ENCODE peak calls at places on chromosomes 2 and 18, in ten cellular contexts. O is fibroblast of lung; X is SK-N-SH; S is colonic mucosa; H is psoas muscle; N is left lung; G is left ventricle myocardium inferior; T is RWPE2; Y is mesendoderm; Q is effector memory CD4-positive, alpha-beta T cell. R is an unnamed sample.

GRCh38 chr18:31424383-31424988 is 23.1 kb upstream of the DSG3 start:
- DNase-seq in T (no peak), H (no peak), X (peak; percentile 16), O (peak; percentile 24), G (no peak), N (no peak), Y (peak; percentile 77), S (peak; percentile 57), Q (no peak), R (peak; percentile 36)

GRCh38 chr2:235416816-235417499 is 76.9 kb upstream of the AGAP1 start:
- DNase-seq in T (no peak), N (no peak), G (no peak), Q (no peak), X (no peak), S (no peak), O (peak; percentile 35), H (no peak), Y (peak; percentile 37), R (no peak)

GRCh38 chr2:234074751-234075520 is 24.4 kb downstream of the SPP2 start:
- DNase-seq in S (no peak), X (no peak), N (no peak), O (peak; percentile 6), H (no peak), T (no peak), Y (no peak), G (no peak), Q (no peak), R (no peak)

GRCh38 chr2:218260742-218261423 is at the start of gene GPBAR1:
- DNase-seq in Q (no peak), Y (peak; percentile 71), X (no peak), S (no peak), T (no peak), G (peak; percentile 61), O (no peak), N (no peak), H (peak; percentile 52), R (peak; percentile 88)

GRCh38 chr18:32530947-32531651 is 60.4 kb upstream of the GAREM1 start:
- DNase-seq in X (no peak), Q (no peak), N (no peak), G (no peak), T (no peak), Y (no peak), S (peak; percentile 37), O (peak; percentile 43), H (no peak), R (no peak)

GRCh38 chr2:75224636-75225094 is 25.3 kb upstream of the TACR1 start:
- DNase-seq in Q (no peak), X (peak; percentile 28), S (no peak), H (no peak), Y (no peak), N (no peak), T (no peak), O (peak; percentile 8), G (no peak), R (no peak)

GRCh38 chr2:241931084-241931975 is 61.8 kb downstream of the RTP5 start:
- DNase-seq in T (peak; percentile 57), S (no peak), Q (no peak), O (no peak), X (no peak), H (no peak), Y (no peak), N (peak; percentile 67), G (no peak), R (no peak)

GRCh38 chr2:100703213-100703612 is 116.7 kb upstream of the NPAS2 start:
- DNase-seq in T (no peak), S (no peak), N (no peak), H (no peak), G (no peak), O (peak; percentile 6), Y (no peak), Q (no peak), X (no peak), R (no peak)

GRCh38 chr2:70990216-70990615 is 4.5 kb downstream of the TEX261 start:
- DNase-seq in X (no peak), S (no peak), H (no peak), O (no peak), N (no peak), Y (no peak), Q (no peak), G (no peak), T (no peak), R (peak; percentile 4)
- H3K36me3 ChIP-seq in X (peaks cover 5% of the 10 kb centered on the region), S (peaks cover 5% of the 10 kb centered on the region), H (peaks cover 3% of the 10 kb centered on the region), O (peaks cover 12% of the 10 kb centered on the region), N (peaks cover 67% of the 10 kb centered on the region), Y (no peaks in the 10 kb centered on the region), Q (peaks cover 54% of the 10 kb centered on the region), G (peaks cover 62% of the 10 kb centered on the region), T (peaks cover 55% of the 10 kb centered on the region), R (peaks cover 5% of the 10 kb centered on the region)

DNA sequence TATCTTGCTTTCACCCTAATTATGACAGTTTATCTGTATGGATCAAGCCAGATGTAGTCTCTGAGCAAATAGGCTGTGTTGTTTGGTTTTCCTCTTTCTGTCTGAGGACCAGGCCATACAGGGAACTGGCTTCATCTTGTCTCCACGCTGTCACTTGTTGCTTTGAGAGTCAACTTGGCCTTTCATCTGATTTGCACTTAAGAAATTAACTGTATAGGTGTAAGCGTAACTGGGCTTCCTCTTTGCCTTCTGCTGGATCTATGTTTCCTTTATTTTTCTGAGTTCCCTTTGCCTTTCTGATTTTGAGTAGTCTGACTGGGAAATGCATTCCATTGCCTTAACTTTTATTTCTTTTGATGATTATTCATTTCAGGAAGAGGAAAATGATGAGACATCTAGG is 17.3 kb downstream of the PTCD3 start:
- DNase-seq in Y (no peak), S (no peak), G (no peak), T (no peak), O (no peak), N (no peak), X (no peak), Q (no peak), H (no peak), R (no peak)
- H3K27me3 ChIP-seq in Y (no peaks in the 10 kb centered on the region), S (no peaks in the 10 kb centered on the region), G (no peaks in the 10 kb centered on the region), T (no peaks in the 10 kb centered on the region), O (no peaks in the 10 kb centered on the region), N (no peaks in the 10 kb centered on the region), X (no peaks in the 10 kb centered on the region), Q (no peaks in the 10 kb centered on the region), H (no peaks in the 10 kb centered on the region), R (no peaks in the 10 kb centered on the region)

DNA sequence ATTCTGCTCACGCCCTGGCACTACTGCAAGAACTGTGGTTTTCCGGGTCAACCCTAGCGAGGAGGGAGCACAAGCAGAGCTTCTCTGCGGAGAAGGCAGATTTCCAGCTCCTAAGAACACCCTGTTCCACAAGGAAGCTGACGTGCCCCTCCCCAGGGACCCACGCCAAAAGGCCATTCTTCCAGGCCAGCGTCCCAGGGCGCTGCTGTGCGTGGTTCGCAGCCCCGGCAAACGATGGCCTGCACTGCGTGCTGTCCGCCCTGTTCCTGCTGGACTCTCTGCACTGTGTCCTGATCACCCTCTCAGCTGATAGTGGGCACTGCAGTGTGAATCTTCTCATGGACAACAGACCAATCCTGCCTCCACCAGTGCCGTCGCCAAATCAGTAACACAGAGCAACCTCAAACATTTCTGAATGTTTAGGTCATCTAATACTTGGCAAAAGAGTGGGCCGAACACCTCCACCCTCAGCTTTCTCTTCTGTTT is 49.1 kb downstream of the ADI1 start:
- DNase-seq in S (no peak), Q (no peak), T (no peak), H (peak; percentile 84), N (peak; percentile 84), O (peak; percentile 98), G (peak; percentile 87), X (no peak), Y (no peak), R (no peak)
- H3K4me3 ChIP-seq in S (no peak overlapping the region), Q (no peak overlapping the region), T (no peak overlapping the region), H (peak overlapping the region; percentile 42), N (no peak overlapping the region), O (no peak overlapping the region), G (peak overlapping the region; percentile 2), X (no peak overlapping the region), Y (no peak overlapping the region), R (no peak overlapping the region)

DNA sequence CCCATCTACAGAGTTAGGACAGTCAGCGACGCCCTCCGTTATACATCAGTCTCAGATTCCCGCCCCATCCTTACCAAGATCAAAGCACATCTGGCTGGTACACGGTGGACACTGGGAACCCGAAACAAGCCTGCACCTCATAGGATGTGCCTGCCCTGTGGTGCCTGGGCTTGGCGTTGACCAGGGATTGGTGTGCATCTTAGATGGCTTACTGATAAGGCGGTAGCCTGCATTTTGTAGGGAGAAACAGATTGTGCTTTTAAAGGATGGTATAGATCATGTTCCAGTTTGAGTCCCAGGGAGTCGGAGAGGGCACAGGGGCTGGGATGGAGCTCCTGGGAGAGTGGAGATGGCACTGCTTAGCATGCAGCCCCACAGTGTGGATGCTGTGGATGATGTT is 108.0 kb downstream of the EML6 start:
- DNase-seq in T (no peak), X (no peak), G (no peak), O (no peak), Y (no peak), S (no peak), N (no peak), H (no peak), Q (no peak), R (no peak)
- H3K36me3 ChIP-seq in T (no peaks in the 10 kb centered on the region), X (no peaks in the 10 kb centered on the region), G (no peaks in the 10 kb centered on the region), O (no peaks in the 10 kb centered on the region), Y (no peaks in the 10 kb centered on the region), S (no peaks in the 10 kb centered on the region), N (no peaks in the 10 kb centered on the region), H (no peaks in the 10 kb centered on the region), Q (no peaks in the 10 kb centered on the region), R (no peaks in the 10 kb centered on the region)

DNA sequence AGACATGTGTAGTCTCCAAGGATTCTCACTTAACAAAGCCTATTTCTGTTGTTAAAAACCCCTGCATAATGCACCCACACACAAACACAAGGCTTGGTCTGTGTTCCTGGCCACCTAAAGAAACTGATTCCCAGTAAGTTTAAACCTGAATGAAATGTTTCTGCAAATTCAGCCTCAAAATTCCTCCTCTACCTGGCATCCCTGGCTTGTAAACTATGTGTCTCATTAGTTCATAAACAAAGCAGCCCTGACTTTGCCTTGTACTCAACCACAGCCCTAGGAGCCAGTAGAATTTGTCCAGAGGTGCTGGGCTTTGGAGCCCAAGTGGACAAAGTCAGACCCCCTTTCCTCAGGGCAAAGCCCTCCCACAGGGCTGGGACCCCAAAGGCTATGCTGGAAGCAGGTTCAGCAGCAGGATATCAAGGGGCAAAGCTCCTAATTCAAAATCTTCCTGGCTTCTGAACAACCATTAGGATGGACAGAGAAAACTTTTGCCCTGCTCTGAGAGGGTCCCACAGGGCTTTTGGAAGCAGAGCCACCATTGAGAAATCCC is 2.6 kb upstream of the HOXD13 start:
- DNase-seq in H (no peak), O (no peak), T (no peak), Y (no peak), S (no peak), G (no peak), Q (no peak), X (no peak), N (no peak), R (no peak)
- H3K27me3 ChIP-seq in H (peaks cover 61% of the 10 kb centered on the region), O (peaks cover 86% of the 10 kb centered on the region), T (peaks cover 97% of the 10 kb centered on the region), Y (peaks cover 80% of the 10 kb centered on the region), S (peaks cover 99% of the 10 kb centered on the region), G (peaks cover 100% of the 10 kb centered on the region), Q (peaks cover 92% of the 10 kb centered on the region), X (peaks cover 95% of the 10 kb centered on the region), N (peaks cover 100% of the 10 kb centered on the region), R (peaks cover 95% of the 10 kb centered on the region)

GRCh38 chr2:51028829-51029228 is 3.1 kb downstream of the NRXN1 start:
- DNase-seq in H (no peak), Y (peak; percentile 16), X (no peak), O (peak; percentile 3), T (no peak), S (no peak), G (no peak), Q (no peak), N (no peak), R (no peak)
- H3K4me3 ChIP-seq in H (no peak overlapping the region), Y (no peak overlapping the region), X (no peak overlapping the region), O (no peak overlapping the region), T (no peak overlapping the region), S (no peak overlapping the region), G (peak overlapping the region; percentile 7), Q (no peak overlapping the region), N (no peak overlapping the region), R (no peak overlapping the region)

R was measured in H7.